ENCODE peak calls at places on chromosomes 2 and 18, in seven cellular contexts. X, T, D, V, U, L and G are unnamed samples.

GRCh38 chr2:199875400-199875799 is 24.4 kb upstream of the FTCDNL1 start:
- DNase-seq in X (no peak), T (no peak), D (peak; percentile 2), V (no peak), U (no peak), L (no peak), G (no peak)

GRCh38 chr2:67503066-67503795 is 106.1 kb downstream of the ETAA1 start:
- DNase-seq in X (peak; percentile 77), T (peak; percentile 61), D (peak; percentile 93), V (no peak), U (no peak), L (peak; percentile 99), G (no peak)

GRCh38 chr18:36993068-36993467 is 164.1 kb downstream of the KIAA1328 start:
- DNase-seq in X (peak; percentile 0), T (peak; percentile 1), D (peak; percentile 54), V (no peak), U (no peak), L (peak; percentile 61), G (no peak)

GRCh38 chr2:105371156-105371555 is 27.7 kb downstream of the FHL2 start:
- DNase-seq in X (peak; percentile 44), T (no peak), D (no peak), V (no peak), U (no peak), L (no peak), G (no peak)

GRCh38 chr2:42918041-42918440 is 125.7 kb upstream of the HAAO start:
- DNase-seq in X (no peak), T (no peak), D (no peak), V (no peak), U (no peak), L (no peak), G (no peak)

GRCh38 chr18:63178526-63178880 is 141.1 kb downstream of the BCL2 start:
- DNase-seq in X (no peak), T (no peak), D (peak; percentile 76), V (peak; percentile 79), U (no peak), L (no peak), G (no peak)

GRCh38 chr2:55054076-55054475 is 3.8 kb upstream of the RTN4 start:
- DNase-seq in X (no peak), T (no peak), D (no peak), V (no peak), U (no peak), L (no peak), G (no peak)

GRCh38 chr2:126894585-126895182 is 4.0 kb upstream of the TEX51 start:
- DNase-seq in X (no peak), T (no peak), D (no peak), V (no peak), U (no peak), L (no peak), G (no peak)

GRCh38 chr2:83234291-83234690 is 1224.8 kb downstream of the SUCLG1 start:
- DNase-seq in X (no peak), T (no peak), D (no peak), V (no peak), U (no peak), L (no peak), G (no peak)

GRCh38 chr2:215847056-215847455 is 166.3 kb downstream of the MREG start:
- DNase-seq in X (no peak), T (no peak), D (no peak), V (peak; percentile 27), U (no peak), L (no peak), G (no peak)

GRCh38 chr2:228094377-228094921 is 87.0 kb downstream of the SPHKAP start:
- DNase-seq in X (no peak), T (no peak), D (no peak), V (no peak), U (no peak), L (no peak), G (no peak)

GRCh38 chr18:3380384-3380961 is 69.5 kb upstream of the TGIF1 start:
- DNase-seq in X (peak; percentile 79), T (peak; percentile 43), D (peak; percentile 54), V (no peak), U (no peak), L (peak; percentile 58), G (no peak)

GRCh38 chr18:27009293-27009692 is 143.8 kb upstream of the AQP4 start:
- DNase-seq in X (no peak), T (no peak), D (no peak), V (no peak), U (no peak), L (no peak), G (no peak)

GRCh38 chr2:108316194-108316880 is 27.6 kb downstream of the SULT1C2 start:
- DNase-seq in X (no peak), T (no peak), D (no peak), V (no peak), U (no peak), L (no peak), G (no peak)

GRCh38 chr18:13566941-13567762 is 159.2 kb downstream of the FAM210A start:
- DNase-seq in X (no peak), T (no peak), D (no peak), V (peak; percentile 39), U (no peak), L (no peak), G (no peak)

GRCh38 chr2:231708773-231709635 is 679 bp downstream of the PTMA start:
- DNase-seq in X (no peak), T (no peak), D (peak; percentile 48), V (peak; percentile 57), U (peak; percentile 19), L (peak; percentile 31), G (peak; percentile 47)

GRCh38 chr2:231709636-231709980 is 1.3 kb downstream of the PTMA start:
- DNase-seq in X (no peak), T (no peak), D (no peak), V (peak; percentile 51), U (peak; percentile 41), L (no peak), G (no peak)

GRCh38 chr2:231711677-231712461 is 3.5 kb downstream of the PTMA start:
- DNase-seq in X (no peak), T (no peak), D (no peak), V (no peak), U (no peak), L (no peak), G (no peak)

GRCh38 chr2:231709981-231710750 is 1.8 kb downstream of the PTMA start:
- DNase-seq in X (peak; percentile 94), T (no peak), D (peak; percentile 88), V (peak; percentile 82), U (peak; percentile 73), L (peak; percentile 80), G (peak; percentile 94)

DNA sequence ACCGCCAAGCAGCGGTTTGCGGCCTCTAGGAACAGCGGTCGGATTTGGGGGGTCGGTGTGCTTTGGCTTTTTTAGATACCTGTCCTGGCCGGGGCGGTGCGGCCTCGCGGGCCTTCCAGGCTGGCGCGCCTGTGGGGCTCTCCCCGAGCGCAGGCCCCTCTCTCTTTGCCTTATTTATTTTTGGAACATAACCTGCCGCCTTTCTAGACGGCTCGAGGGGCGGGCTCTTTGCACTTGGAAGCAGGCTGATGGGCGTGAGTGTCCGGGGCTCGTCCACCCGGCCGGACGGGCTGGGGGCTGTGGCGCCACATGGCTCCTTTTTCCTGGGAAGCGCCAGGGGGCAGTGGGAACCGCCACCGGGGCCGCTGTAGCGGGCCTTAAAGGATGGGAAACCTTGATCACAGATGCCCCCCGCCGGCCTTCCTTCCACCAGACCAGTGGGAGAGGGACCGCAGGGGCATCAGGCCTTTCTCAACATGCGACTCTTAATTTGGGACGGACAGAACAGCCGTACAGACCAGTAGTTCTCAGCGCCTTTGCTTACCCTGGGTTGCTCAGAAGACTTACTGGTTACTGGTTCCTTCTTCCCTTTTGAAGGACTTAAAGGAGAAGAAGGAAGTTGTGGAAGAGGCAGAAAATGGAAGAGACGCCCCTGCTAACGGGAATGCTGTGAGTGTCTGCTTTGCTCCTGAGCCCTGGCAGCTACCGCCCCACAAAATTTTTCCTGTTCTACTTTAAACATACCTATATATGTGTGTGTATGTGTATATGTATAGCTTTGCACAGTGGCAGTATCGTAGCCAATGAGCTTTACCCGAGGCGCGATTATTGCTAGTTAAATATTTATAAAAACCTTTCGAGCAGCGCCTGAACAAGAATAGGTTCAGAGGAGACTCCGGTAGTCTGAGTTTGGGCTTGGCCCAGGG is 2.7 kb downstream of the PTMA start:
- DNase-seq in X (no peak), T (no peak), D (peak; percentile 32), V (peak; percentile 44), U (no peak), L (no peak), G (no peak)
- TF ChIP-seq CTCF in X (no peak), T (peak; percentile 29), D (peak; percentile 21), V (no peak), U (no peak), L (peak; percentile 25), G (no peak)

DNA sequence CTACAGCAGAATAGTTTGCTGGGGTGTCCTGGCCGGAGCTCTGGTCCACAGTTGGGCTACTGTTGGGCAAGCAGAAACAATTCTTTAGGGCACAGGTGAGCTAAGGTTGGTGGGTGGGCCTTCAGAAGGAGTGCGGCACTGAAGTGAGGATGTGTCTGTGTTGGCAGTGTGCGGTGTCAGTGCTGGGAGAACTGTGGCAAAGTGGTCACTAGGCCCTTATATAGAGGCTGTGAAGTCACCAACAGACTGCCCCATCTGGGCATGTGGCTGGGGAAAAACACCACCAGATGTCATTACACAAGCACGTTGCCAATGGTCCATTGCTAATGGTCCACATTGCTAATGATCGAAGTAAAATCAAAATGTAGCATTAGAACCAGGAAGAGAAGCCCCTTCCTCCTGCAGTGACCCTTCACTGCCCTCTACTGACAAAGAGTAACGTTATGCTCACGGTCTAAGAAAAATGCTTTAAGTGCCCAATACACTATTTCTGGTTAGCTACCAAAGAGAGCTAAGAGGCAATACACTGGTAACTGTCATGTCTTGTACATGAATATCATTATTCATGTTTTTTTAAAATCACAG is 21.3 kb downstream of the SCN1A start:
- DNase-seq in X (no peak), T (no peak), D (peak; percentile 67), V (no peak), U (no peak), L (peak; percentile 23), G (no peak)
- TF ChIP-seq CTCF in X (no peak), T (peak; percentile 59), D (peak; percentile 66), V (no peak), U (no peak), L (peak; percentile 45), G (peak; percentile 59)

GRCh38 chr18:47251289-47252120 is at the start of gene SKOR2:
- DNase-seq in X (no peak), T (no peak), D (no peak), V (no peak), U (no peak), L (no peak), G (no peak)
- TF ChIP-seq CTCF in X (no peak), T (no peak), D (no peak), V (no peak), U (no peak), L (no peak), G (no peak)

DNA sequence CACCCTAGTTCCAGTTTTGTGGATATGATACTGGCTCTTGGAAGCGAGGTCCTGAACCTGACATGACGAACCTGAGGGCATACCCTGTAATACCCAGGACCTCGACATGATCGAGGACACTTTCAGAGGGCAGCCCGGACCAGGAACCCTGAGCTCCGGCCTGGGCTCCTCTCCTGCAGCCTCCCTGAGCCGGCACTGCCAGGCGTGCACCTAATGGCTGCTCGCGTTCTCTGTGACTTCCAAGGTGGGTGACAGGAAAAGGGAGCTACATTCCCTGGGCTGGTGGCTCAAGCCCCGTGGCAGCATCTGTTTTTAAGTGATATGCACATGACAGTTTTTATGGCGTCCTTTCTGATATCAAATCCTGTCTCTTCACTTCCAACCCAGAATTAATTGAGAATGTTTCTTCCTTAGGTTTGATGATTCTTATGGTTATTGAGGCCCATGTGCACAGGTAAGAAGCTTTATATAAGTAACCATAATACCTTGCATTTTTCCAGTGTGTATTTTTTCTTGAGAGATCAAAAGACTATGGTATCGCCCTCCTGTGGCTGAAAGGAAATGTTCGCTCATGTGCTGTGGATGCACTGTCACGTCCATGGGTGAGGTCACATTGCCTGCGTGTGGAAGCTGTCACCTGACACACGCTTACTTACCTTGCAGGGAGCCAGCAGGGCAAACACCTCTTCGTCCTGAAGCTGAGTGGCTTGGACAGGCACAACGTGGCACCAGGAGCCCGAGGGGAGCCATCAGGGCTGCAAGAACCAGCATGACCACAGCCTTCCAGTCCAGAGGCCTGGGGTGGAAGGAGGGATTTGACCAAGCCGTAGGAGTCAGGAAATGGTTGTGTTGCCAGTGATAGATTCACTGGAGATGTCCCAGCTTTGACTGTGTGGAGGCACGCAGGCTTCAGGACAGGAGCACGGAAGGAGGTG is 367.4 kb upstream of the MYT1L start:
- DNase-seq in X (peak; percentile 8), T (no peak), D (no peak), V (no peak), U (no peak), L (no peak), G (no peak)
- TF ChIP-seq CTCF in X (no peak), T (peak; percentile 44), D (no peak), V (no peak), U (no peak), L (no peak), G (peak; percentile 57)